ENCODE peak calls at places on chromosome 22, in nine cellular contexts. H is GM12891, L is iris pigment epithelial cell, Z is substantia nigra, Q is activated B cell treated with CpG ODN at 0.5 μM for 24 hours, F is left ventricle myocardium superior, E is cardiac muscle cell, V is lower lobe of right lung, X is T-helper 2 cell. W is an unnamed sample.

GRCh38 chr22:20422271-20422958 is 15.2 kb downstream of the SCARF2 start:
- DNase-seq in H (no peak), L (no peak), Z (no peak), Q (no peak), F (no peak), E (no peak), V (peak; percentile 43), X (no peak), W (no peak)

GRCh38 chr22:39567135-39567946 is 3.2 kb upstream of the CACNA1I start:
- DNase-seq in H (no peak), L (no peak), Z (no peak), Q (no peak), F (no peak), E (no peak), V (no peak), X (peak; percentile 17), W (no peak)

GRCh38 chr22:17753401-17753989 is 20.8 kb downstream of the BID start:
- DNase-seq in H (no peak), L (peak; percentile 47), Z (no peak), Q (no peak), F (no peak), E (no peak), V (no peak), X (no peak), W (no peak)

GRCh38 chr22:35900483-35901168 is 128.0 kb downstream of the RBFOX2 start:
- DNase-seq in H (no peak), L (peak; percentile 67), Z (no peak), Q (no peak), F (no peak), E (no peak), V (no peak), X (peak; percentile 32), W (no peak)

GRCh38 chr22:41976070-41976901 is 7.0 kb downstream of the SEPTIN3 start:
- DNase-seq in H (peak; percentile 54), L (no peak), Z (peak; percentile 89), Q (peak; percentile 60), F (peak; percentile 52), E (peak; percentile 69), V (no peak), X (peak; percentile 22), W (peak; percentile 71)

GRCh38 chr22:30005213-30005857 is 74.9 kb upstream of the HORMAD2 start:
- DNase-seq in H (no peak), L (peak; percentile 68), Z (peak; percentile 52), Q (peak; percentile 50), F (peak; percentile 80), E (peak; percentile 69), V (peak; percentile 62), X (peak; percentile 4), W (peak; percentile 79)

GRCh38 chr22:39205344-39206021 is 39.3 kb downstream of the PDGFB start:
- DNase-seq in H (no peak), L (peak; percentile 72), Z (no peak), Q (no peak), F (no peak), E (no peak), V (peak; percentile 21), X (peak; percentile 86), W (no peak)

GRCh38 chr22:19968450-19968891 is 26.9 kb upstream of the TXNRD2 start:
- DNase-seq in H (no peak), L (no peak), Z (no peak), Q (no peak), F (no peak), E (no peak), V (no peak), X (no peak), W (no peak)

GRCh38 chr22:25282671-25283561 is 63.5 kb downstream of the CRYBB2 start:
- DNase-seq in H (peak; percentile 17), L (no peak), Z (no peak), Q (peak; percentile 18), F (no peak), E (peak; percentile 29), V (no peak), X (no peak), W (peak; percentile 65)

GRCh38 chr22:49099496-49100124 is 728.1 kb downstream of the BRD1 start:
- DNase-seq in H (no peak), L (no peak), Z (no peak), Q (no peak), F (no peak), E (no peak), V (no peak), X (no peak), W (no peak)

GRCh38 chr22:19753090-19753842 is 7.3 kb upstream of the TBX1 start:
- DNase-seq in H (no peak), L (no peak), Z (no peak), Q (no peak), F (no peak), E (no peak), V (no peak), X (no peak), W (no peak)

GRCh38 chr22:32940736-32941135 is 117.4 kb downstream of the SYN3 start:
- DNase-seq in H (no peak), L (no peak), Z (no peak), Q (no peak), F (no peak), E (no peak), V (no peak), X (no peak), W (no peak)

GRCh38 chr22:48259991-48260670 is 1497.7 kb downstream of the TBC1D22A start:
- DNase-seq in H (no peak), L (no peak), Z (peak; percentile 43), Q (no peak), F (no peak), E (no peak), V (no peak), X (no peak), W (no peak)

GRCh38 chr22:20116376-20116950 is 559 bp downstream of the RANBP1 start:
- DNase-seq in H (peak; percentile 53), L (no peak), Z (no peak), Q (no peak), F (peak; percentile 43), E (no peak), V (no peak), X (no peak), W (no peak)

GRCh38 chr22:27113211-27114030 is 456.0 kb downstream of the MIAT start:
- DNase-seq in H (no peak), L (peak; percentile 95), Z (peak; percentile 13), Q (no peak), F (peak; percentile 47), E (no peak), V (no peak), X (no peak), W (no peak)

GRCh38 chr22:32144875-32145274 is 14.2 kb downstream of the C22orf42 start:
- DNase-seq in H (no peak), L (no peak), Z (no peak), Q (no peak), F (no peak), E (no peak), V (no peak), X (no peak), W (no peak)

GRCh38 chr22:20164863-20165262 is 14.0 kb upstream of the CCDC188 start:
- DNase-seq in H (no peak), L (no peak), Z (no peak), Q (no peak), F (no peak), E (no peak), V (no peak), X (no peak), W (no peak)

GRCh38 chr22:35944458-35944857 is 84.2 kb downstream of the RBFOX2 start:
- DNase-seq in H (no peak), L (no peak), Z (no peak), Q (no peak), F (peak; percentile 28), E (no peak), V (no peak), X (no peak), W (no peak)

GRCh38 chr22:36773935-36774334 is 2.0 kb downstream of the IFT27 start:
- DNase-seq in H (no peak), L (peak; percentile 58), Z (no peak), Q (no peak), F (no peak), E (no peak), V (no peak), X (no peak), W (peak; percentile 42)

W was measured in HEK293T.